ENCODE peak calls at places on chromosomes 4 and X, in six cellular contexts. O, M, U, R, L and A are unnamed samples.

GRCh38 chr4:152776352-152776751 is 3.2 kb downstream of the TIGD4 start:
- DNase-seq in O (peak), M (no peak), U (no peak), R (peak), L (no peak), A (no peak)

GRCh38 chrX:97909245-97909644 is 1025.5 kb downstream of the RPA4 start:
- DNase-seq in O (no peak), M (no peak), U (no peak), R (no peak), L (no peak), A (no peak)

GRCh38 chr4:154542264-154542879 is 7.8 kb downstream of the PLRG1 start:
- DNase-seq in O (no peak), M (no peak), U (no peak), R (no peak), L (no peak), A (no peak)

GRCh38 chrX:17977696-17978095 is 116.6 kb upstream of the RAI2 start:
- DNase-seq in O (no peak), M (no peak), U (no peak), R (no peak), L (no peak), A (no peak)

GRCh38 chr4:143410015-143410414 is 73.3 kb downstream of the GAB1 start:
- DNase-seq in O (no peak), M (no peak), U (no peak), R (no peak), L (no peak), A (no peak)

GRCh38 chr4:153467154-153467896 is 1.2 kb downstream of the TMEM131L start:
- DNase-seq in O (peak), M (no peak), U (peak), R (no peak), L (no peak), A (peak)

GRCh38 chrX:39484669-39485068 is 613.1 kb downstream of the BCOR start:
- DNase-seq in O (no peak), M (no peak), U (no peak), R (no peak), L (no peak), A (no peak)

GRCh38 chr4:144582975-144583374 is 63.0 kb upstream of the HHIP start:
- DNase-seq in O (peak), M (no peak), U (no peak), R (no peak), L (no peak), A (no peak)

GRCh38 chr4:143626134-143626859 is 74.2 kb downstream of the FREM3 start:
- DNase-seq in O (no peak), M (no peak), U (peak), R (peak), L (no peak), A (peak)

GRCh38 chr4:176451441-176451840 is 131.7 kb downstream of the SPCS3 start:
- DNase-seq in O (no peak), M (no peak), U (no peak), R (no peak), L (no peak), A (no peak)

GRCh38 chrX:80335062-80335830 is 85.0 kb upstream of the TENT5D start:
- DNase-seq in O (peak), M (no peak), U (peak), R (no peak), L (no peak), A (peak)

GRCh38 chrX:17788439-17788838 is 51.1 kb downstream of the SCML1 start:
- DNase-seq in O (peak), M (peak), U (peak), R (peak), L (peak), A (peak)

GRCh38 chr4:85520765-85521749 is 46.1 kb downstream of the ARHGAP24 start:
- DNase-seq in O (peak), M (no peak), U (no peak), R (no peak), L (no peak), A (no peak)

GRCh38 chr4:112747035-112747434 is 110.1 kb downstream of the LARP7 start:
- DNase-seq in O (peak), M (peak), U (no peak), R (no peak), L (no peak), A (no peak)

GRCh38 chrX:106957856-106958255 is 37.7 kb downstream of the CLDN2 start:
- DNase-seq in O (no peak), M (no peak), U (no peak), R (no peak), L (no peak), A (no peak)

DNA sequence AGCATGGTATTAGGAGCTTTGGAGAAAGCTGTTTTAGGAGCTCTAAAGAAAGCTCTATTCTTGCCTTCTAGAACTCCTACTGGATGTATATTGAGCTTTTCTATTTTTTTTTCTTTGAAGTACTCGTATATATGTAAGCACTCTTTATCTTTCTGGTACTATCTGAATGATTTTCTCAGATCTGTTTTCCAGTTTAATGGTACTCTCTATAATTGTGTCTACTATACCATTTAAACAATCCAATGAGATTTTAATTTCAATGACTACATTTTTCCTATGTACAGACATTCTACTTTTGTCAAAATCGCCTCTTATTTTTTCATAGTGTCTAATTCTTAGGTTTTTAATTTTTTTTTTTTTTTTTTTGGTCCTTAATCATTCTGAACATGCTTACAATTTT is 328.1 kb downstream of the DCTD start:
- DNase-seq in O (no peak), M (no peak), U (no peak), R (no peak), L (no peak), A (no peak)
- H3K4me3 ChIP-seq in O (no peak), M (no peak), U (no peak), R (no peak), L (no peak), A (no peak)

DNA sequence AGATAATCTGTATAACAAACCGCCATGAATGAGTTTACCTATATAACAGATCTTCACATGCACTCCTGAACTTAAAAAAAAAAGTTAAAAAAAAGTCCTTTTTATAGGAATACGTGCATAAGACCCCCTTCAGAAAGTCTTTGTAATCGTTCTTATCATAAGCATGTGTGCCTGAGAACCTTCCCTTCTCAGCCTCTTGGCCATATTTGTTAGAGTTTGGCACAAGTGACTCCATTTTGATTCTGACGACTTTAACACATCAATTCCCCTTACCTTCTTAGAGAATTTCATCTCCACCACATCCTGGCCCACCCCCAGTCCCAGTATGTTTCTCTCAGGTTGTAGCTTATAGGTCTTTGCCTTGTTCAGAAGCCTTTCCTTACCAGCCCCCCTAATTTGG is 16.0 kb upstream of the ANXA5 start:
- DNase-seq in O (no peak), M (no peak), U (no peak), R (no peak), L (no peak), A (no peak)
- H3K4me3 ChIP-seq in O (no peak), M (no peak), U (no peak), R (no peak), L (no peak), A (no peak)

GRCh38 chr4:48575964-48576363 is 85.9 kb downstream of the ZAR1 start:
- DNase-seq in O (peak), M (no peak), U (no peak), R (peak), L (no peak), A (no peak)

GRCh38 chr4:48565362-48566083 is 75.5 kb downstream of the ZAR1 start:
- DNase-seq in O (no peak), M (no peak), U (no peak), R (no peak), L (no peak), A (no peak)

GRCh38 chr4:48571471-48571870 is 81.4 kb downstream of the ZAR1 start:
- DNase-seq in O (no peak), M (no peak), U (no peak), R (no peak), L (no peak), A (no peak)

GRCh38 chr4:48570646-48571220 is 80.7 kb downstream of the ZAR1 start:
- DNase-seq in O (peak), M (no peak), U (no peak), R (peak), L (no peak), A (no peak)
- H3K4me3 ChIP-seq in O (no peak), M (no peak), U (no peak), R (no peak), L (no peak), A (no peak)

DNA sequence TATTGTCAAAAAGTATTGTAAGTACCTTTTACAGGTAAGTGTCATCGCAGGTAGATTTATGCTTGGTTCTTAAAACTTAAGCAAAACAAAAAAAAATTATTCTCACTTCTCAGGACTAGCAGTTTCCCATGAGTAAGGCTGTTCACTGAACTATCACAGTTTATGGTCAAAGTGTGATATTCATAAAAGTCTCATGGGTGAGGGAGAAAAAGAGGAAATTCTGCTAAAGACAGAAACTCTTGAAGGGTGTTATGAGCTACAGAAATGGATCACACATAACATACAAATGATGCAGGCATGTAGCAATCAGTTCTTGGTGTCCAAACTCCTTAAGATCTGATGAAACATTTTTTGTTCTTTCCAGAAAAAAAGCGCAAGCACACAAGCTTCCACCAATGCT is 8.5 kb downstream of the RAB9A start:
- DNase-seq in O (no peak), M (no peak), U (no peak), R (no peak), L (no peak), A (no peak)
- H3K4me3 ChIP-seq in O (no peak), M (no peak), U (no peak), R (no peak), L (no peak), A (no peak)

GRCh38 chr4:77582151-77582550 is 23.5 kb upstream of the CXCL13 start:
- DNase-seq in O (peak), M (no peak), U (no peak), R (no peak), L (no peak), A (no peak)
- H3K4me3 ChIP-seq in O (no peak), M (no peak), U (no peak), R (no peak), L (no peak), A (no peak)

DNA sequence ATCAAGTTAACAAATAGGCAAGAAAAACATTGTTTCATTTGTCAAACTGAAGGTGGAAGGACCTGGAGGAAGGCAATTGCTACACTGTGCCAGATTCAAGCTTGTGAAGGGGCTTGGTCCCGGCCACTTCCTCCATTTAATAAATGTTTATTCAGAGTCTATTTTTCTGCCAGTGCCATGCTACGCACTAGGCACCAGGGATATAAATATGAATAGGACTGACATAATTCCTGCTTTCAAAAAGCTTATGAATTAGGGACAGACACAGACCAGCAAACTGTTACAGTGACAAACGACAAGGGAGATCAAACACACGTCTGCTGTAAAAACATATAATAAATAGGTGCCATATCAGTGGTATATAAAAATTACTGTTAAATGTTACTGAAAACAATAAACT is 571 bp downstream of the TLR6 start:
- DNase-seq in O (no peak), M (no peak), U (no peak), R (no peak), L (no peak), A (no peak)
- H3K4me3 ChIP-seq in O (no peak), M (no peak), U (peak), R (peak), L (peak), A (peak)

GRCh38 chr4:185710487-185710995 is 101.5 kb downstream of the SORBS2 start:
- DNase-seq in O (peak), M (no peak), U (no peak), R (no peak), L (no peak), A (no peak)
- H3K4me3 ChIP-seq in O (no peak), M (no peak), U (no peak), R (peak), L (no peak), A (no peak)

DNA sequence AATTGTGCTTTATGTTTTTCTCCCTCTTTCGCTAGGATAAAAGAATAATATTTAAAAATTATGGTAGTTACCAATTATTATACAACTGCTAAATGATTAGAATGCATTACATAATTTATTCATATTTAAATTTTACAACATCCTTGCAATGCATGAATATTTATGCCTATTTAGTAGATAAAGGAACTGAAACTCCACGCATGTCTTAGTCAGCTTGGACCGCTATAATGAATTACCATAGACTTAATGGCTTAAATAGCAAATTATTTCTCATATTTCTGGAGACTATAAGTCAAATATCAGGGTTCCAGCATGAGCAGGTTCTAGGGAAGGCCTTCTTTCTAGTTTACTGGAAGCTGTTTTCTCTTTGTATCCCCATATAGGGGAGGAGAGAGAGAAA is 1555.4 kb upstream of the ADGRL3 start:
- DNase-seq in O (no peak), M (no peak), U (no peak), R (no peak), L (no peak), A (no peak)
- H3K4me3 ChIP-seq in O (no peak), M (no peak), U (no peak), R (no peak), L (no peak), A (no peak)